ENCODE peak calls at places on chromosomes 7 and 10, in four cellular contexts. One of them, this sample, is unnamed. For H3K36me3 and H3K9me3, the result is how much of the 10 kb centered on the place peaks cover.

GRCh38 chr7:127885843-127886242 is 145.4 kb downstream of the LRRC4 start:
- DNase-seq in IMR-90: peak
- DNase-seq in CD8-positive, alpha-beta T cell: no peak
- DNase-seq in OCI-LY7: no peak
- DNase-seq in this sample: no peak

GRCh38 chr10:32985781-32986350 is 27.8 kb upstream of the ITGB1 start:
- DNase-seq in CD8-positive, alpha-beta T cell: no peak
- DNase-seq in IMR-90: peak
- DNase-seq in OCI-LY7: peak
- DNase-seq in this sample: no peak

GRCh38 chr7:150966002-150966401 is 12.1 kb downstream of the KCNH2 start:
- DNase-seq in IMR-90: no peak
- DNase-seq in OCI-LY7: peak
- DNase-seq in CD8-positive, alpha-beta T cell: no peak
- DNase-seq in this sample: no peak

GRCh38 chr10:99530108-99531025 is 2.4 kb upstream of the NKX2-3 start:
- DNase-seq in CD8-positive, alpha-beta T cell: no peak
- DNase-seq in IMR-90: no peak
- DNase-seq in OCI-LY7: no peak
- DNase-seq in this sample: no peak

GRCh38 chr10:70441161-70441876 is at the start of gene NODAL:
- DNase-seq in CD8-positive, alpha-beta T cell: no peak
- DNase-seq in OCI-LY7: no peak
- DNase-seq in IMR-90: no peak
- DNase-seq in this sample: no peak

GRCh38 chr7:138865843-138866242 is 67.8 kb upstream of the ATP6V0A4 start:
- DNase-seq in OCI-LY7: peak
- DNase-seq in IMR-90: no peak
- DNase-seq in CD8-positive, alpha-beta T cell: peak
- DNase-seq in this sample: no peak

GRCh38 chr7:16732828-16733227 is 20.7 kb upstream of the TSPAN13 start:
- DNase-seq in OCI-LY7: no peak
- DNase-seq in IMR-90: no peak
- DNase-seq in CD8-positive, alpha-beta T cell: no peak
- DNase-seq in this sample: no peak

GRCh38 chr10:23331567-23332290 is 12.9 kb downstream of the C10orf67 start:
- DNase-seq in IMR-90: peak
- DNase-seq in CD8-positive, alpha-beta T cell: no peak
- DNase-seq in OCI-LY7: no peak
- DNase-seq in this sample: no peak

GRCh38 chr7:134421998-134422397 is 36.9 kb downstream of the AKR1B1 start:
- DNase-seq in OCI-LY7: no peak
- DNase-seq in CD8-positive, alpha-beta T cell: no peak
- DNase-seq in IMR-90: no peak
- DNase-seq in this sample: no peak

GRCh38 chr7:105345003-105345402 is 43.7 kb downstream of the SRPK2 start:
- DNase-seq in CD8-positive, alpha-beta T cell: no peak
- DNase-seq in IMR-90: no peak
- DNase-seq in OCI-LY7: no peak
- DNase-seq in this sample: no peak

GRCh38 chr10:78357027-78357672 is 323.5 kb downstream of the RPS24 start:
- DNase-seq in IMR-90: no peak
- DNase-seq in CD8-positive, alpha-beta T cell: no peak
- DNase-seq in OCI-LY7: no peak
- DNase-seq in this sample: no peak

GRCh38 chr10:49634053-49634660 is 20.3 kb downstream of the CHAT start:
- DNase-seq in OCI-LY7: no peak
- DNase-seq in CD8-positive, alpha-beta T cell: no peak
- DNase-seq in IMR-90: no peak
- DNase-seq in this sample: no peak

GRCh38 chr10:115092555-115093285 is 445 bp upstream of the ATRNL1 start:
- DNase-seq in IMR-90: peak
- DNase-seq in OCI-LY7: no peak
- DNase-seq in CD8-positive, alpha-beta T cell: no peak
- DNase-seq in this sample: no peak

GRCh38 chr10:63383141-63383540 is 82.6 kb downstream of the JMJD1C start:
- DNase-seq in CD8-positive, alpha-beta T cell: no peak
- DNase-seq in IMR-90: peak
- DNase-seq in OCI-LY7: no peak
- DNase-seq in this sample: no peak

GRCh38 chr10:52424343-52424742 is 110.3 kb downstream of the DKK1 start:
- DNase-seq in IMR-90: peak
- DNase-seq in OCI-LY7: no peak
- DNase-seq in CD8-positive, alpha-beta T cell: no peak
- DNase-seq in this sample: no peak

GRCh38 chr10:44517635-44518034 is 132.7 kb upstream of the CXCL12 start:
- DNase-seq in CD8-positive, alpha-beta T cell: no peak
- DNase-seq in IMR-90: no peak
- DNase-seq in OCI-LY7: peak
- DNase-seq in this sample: no peak

GRCh38 chr7:108515013-108515412 is 10.9 kb downstream of the PNPLA8 start:
- DNase-seq in CD8-positive, alpha-beta T cell: no peak
- DNase-seq in OCI-LY7: no peak
- DNase-seq in IMR-90: no peak
- DNase-seq in this sample: no peak

GRCh38 chr10:89301721-89302445 is at the start of gene IFIT2:
- DNase-seq in CD8-positive, alpha-beta T cell: peak
- DNase-seq in OCI-LY7: peak
- DNase-seq in IMR-90: peak
- DNase-seq in this sample: no peak

GRCh38 chr10:84665883-84666463 is 337.6 kb downstream of the CCSER2 start:
- DNase-seq in IMR-90: no peak
- DNase-seq in CD8-positive, alpha-beta T cell: no peak
- DNase-seq in OCI-LY7: peak
- DNase-seq in this sample: no peak

GRCh38 chr7:31444196-31444595 is 69.7 kb upstream of the ITPRID1 start:
- DNase-seq in OCI-LY7: no peak
- DNase-seq in IMR-90: no peak
- DNase-seq in CD8-positive, alpha-beta T cell: no peak
- DNase-seq in this sample: no peak

GRCh38 chr7:132379292-132379691 is 197.0 kb downstream of the PLXNA4 start:
- DNase-seq in OCI-LY7: no peak
- DNase-seq in CD8-positive, alpha-beta T cell: no peak
- DNase-seq in IMR-90: no peak
- DNase-seq in this sample: no peak

GRCh38 chr10:121002586-121003205 is 151.5 kb downstream of the WDR11 start:
- DNase-seq in IMR-90: no peak
- DNase-seq in OCI-LY7: no peak
- DNase-seq in CD8-positive, alpha-beta T cell: no peak
- DNase-seq in this sample: no peak

GRCh38 chr7:117480978-117481377 is 1.2 kb downstream of the CFTR start:
- DNase-seq in IMR-90: no peak
- DNase-seq in CD8-positive, alpha-beta T cell: no peak
- DNase-seq in OCI-LY7: no peak
- DNase-seq in this sample: no peak

GRCh38 chr7:4692055-4692454 is 10.0 kb downstream of the FOXK1 start:
- DNase-seq in OCI-LY7: no peak
- DNase-seq in IMR-90: no peak
- DNase-seq in CD8-positive, alpha-beta T cell: no peak
- DNase-seq in this sample: no peak

GRCh38 chr10:52729259-52730104 is 43.1 kb downstream of the MBL2 start:
- DNase-seq in IMR-90: peak
- DNase-seq in OCI-LY7: peak
- DNase-seq in CD8-positive, alpha-beta T cell: no peak
- DNase-seq in this sample: no peak

GRCh38 chr10:97889461-97890265 is 40.0 kb downstream of the GOLGA7B start:
- DNase-seq in CD8-positive, alpha-beta T cell: no peak
- DNase-seq in OCI-LY7: no peak
- DNase-seq in IMR-90: peak
- DNase-seq in this sample: no peak

GRCh38 chr10:27506280-27506679 is 2.2 kb downstream of the RAB18 start:
- DNase-seq in CD8-positive, alpha-beta T cell: no peak
- DNase-seq in OCI-LY7: no peak
- DNase-seq in IMR-90: peak
- DNase-seq in this sample: no peak

DNA sequence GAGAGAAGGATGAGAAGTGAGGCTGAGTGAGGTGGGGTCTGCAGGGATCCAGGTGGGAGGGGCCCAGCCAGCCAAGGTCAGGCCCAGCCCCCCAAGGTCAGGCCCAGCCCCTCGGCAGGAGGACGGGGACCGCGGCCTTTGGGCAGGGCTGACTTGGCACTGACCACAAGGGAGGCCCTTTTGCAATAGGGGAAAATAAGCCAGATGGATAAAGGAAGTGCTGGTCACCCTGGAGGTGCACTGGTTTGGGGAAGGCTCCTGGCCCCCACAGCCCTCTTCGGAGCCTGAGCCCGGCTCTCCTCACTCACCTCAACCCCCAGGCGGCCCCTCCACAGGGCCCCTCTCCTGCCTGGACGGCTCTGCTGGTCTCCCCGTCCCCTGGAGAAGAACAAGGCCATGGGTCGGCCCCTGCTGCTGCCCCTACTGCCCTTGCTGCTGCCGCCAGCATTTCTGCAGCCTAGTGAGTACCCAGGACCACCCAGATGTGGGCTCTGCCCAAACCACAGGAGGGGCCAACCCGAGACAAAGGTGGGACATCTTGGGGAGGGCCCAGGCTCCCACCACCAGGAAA is at the start of gene PILRA:
- DNase-seq in OCI-LY7: no peak
- DNase-seq in CD8-positive, alpha-beta T cell: no peak
- DNase-seq in IMR-90: no peak
- DNase-seq in this sample: no peak
- H3K27ac ChIP-seq in OCI-LY7: peak
- H3K27ac ChIP-seq in CD8-positive, alpha-beta T cell: peak
- H3K27ac ChIP-seq in IMR-90: no peak
- H3K27ac ChIP-seq in this sample: no peak

GRCh38 chr10:35532141-35532540 is 73.0 kb upstream of the GJD4 start:
- DNase-seq in IMR-90: no peak
- DNase-seq in OCI-LY7: no peak
- DNase-seq in CD8-positive, alpha-beta T cell: no peak
- DNase-seq in this sample: no peak
- H3K36me3 ChIP-seq in IMR-90: under half
- H3K36me3 ChIP-seq in OCI-LY7: half or more
- H3K36me3 ChIP-seq in CD8-positive, alpha-beta T cell: under half
- H3K36me3 ChIP-seq in this sample: under half

GRCh38 chr7:22845221-22845844 is 22.7 kb upstream of the TOMM7 start:
- DNase-seq in OCI-LY7: no peak
- DNase-seq in IMR-90: no peak
- DNase-seq in CD8-positive, alpha-beta T cell: no peak
- DNase-seq in this sample: no peak
- H3K9me3 ChIP-seq in OCI-LY7: under half
- H3K9me3 ChIP-seq in IMR-90: under half
- H3K9me3 ChIP-seq in CD8-positive, alpha-beta T cell: under half
- H3K9me3 ChIP-seq in this sample: under half

DNA sequence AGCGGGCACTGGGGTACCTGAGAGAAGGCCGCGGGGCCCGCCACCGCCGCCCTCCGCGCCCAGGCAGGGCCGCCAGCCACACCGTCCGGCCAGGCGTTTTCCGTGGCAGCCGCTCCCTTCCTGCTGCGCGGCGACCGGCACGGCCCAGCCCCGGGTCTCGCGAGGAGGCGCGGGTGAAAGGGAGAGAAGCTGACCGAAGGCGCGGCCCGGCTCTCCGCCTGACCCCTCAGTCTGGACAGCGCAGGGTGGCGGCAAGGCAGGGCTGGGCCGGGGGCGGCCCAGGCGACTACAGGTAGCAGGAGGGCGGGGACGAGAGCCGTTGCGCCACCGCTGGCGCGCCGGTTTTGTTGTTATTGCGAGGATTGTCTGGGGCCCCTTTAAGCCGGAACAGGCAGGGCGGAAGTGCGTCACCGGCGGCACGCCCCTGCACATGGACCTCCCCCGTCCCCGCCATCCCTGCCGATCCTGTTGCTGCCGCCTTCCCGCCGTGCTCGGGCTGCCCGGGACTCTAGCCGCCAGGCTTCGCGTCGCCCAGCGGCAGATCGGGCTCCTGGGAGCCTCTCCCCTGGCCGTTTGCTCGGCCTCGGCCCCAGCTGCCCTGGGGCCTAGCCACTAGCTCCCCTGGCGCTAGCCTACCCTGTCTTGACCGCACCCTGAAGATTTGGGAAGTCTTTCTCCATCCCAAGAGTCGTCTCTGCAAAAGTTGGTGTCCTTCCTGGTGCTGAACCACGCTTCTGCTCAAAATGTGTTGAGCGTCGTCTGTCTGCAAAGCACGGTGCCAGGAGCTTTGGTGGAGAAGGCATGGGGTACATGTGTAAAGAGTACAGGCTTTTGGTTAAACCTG is at the start of gene HERPUD2:
- DNase-seq in CD8-positive, alpha-beta T cell: peak
- DNase-seq in OCI-LY7: peak
- DNase-seq in IMR-90: peak
- DNase-seq in this sample: peak
- H3K27ac ChIP-seq in CD8-positive, alpha-beta T cell: peak
- H3K27ac ChIP-seq in OCI-LY7: peak
- H3K27ac ChIP-seq in IMR-90: peak
- H3K27ac ChIP-seq in this sample: peak

GRCh38 chr10:3778708-3779108 is 6.3 kb downstream of the KLF6 start:
- DNase-seq in OCI-LY7: no peak
- DNase-seq in CD8-positive, alpha-beta T cell: no peak
- DNase-seq in IMR-90: peak
- DNase-seq in this sample: no peak
- H3K36me3 ChIP-seq in OCI-LY7: half or more
- H3K36me3 ChIP-seq in CD8-positive, alpha-beta T cell: under half
- H3K36me3 ChIP-seq in IMR-90: half or more
- H3K36me3 ChIP-seq in this sample: under half

GRCh38 chr10:128318366-128318765 is 192.1 kb upstream of the MKI67 start:
- DNase-seq in OCI-LY7: no peak
- DNase-seq in CD8-positive, alpha-beta T cell: no peak
- DNase-seq in IMR-90: no peak
- DNase-seq in this sample: no peak
- H3K9me3 ChIP-seq in OCI-LY7: under half
- H3K9me3 ChIP-seq in CD8-positive, alpha-beta T cell: under half
- H3K9me3 ChIP-seq in IMR-90: under half
- H3K9me3 ChIP-seq in this sample: under half

This sample was measured in esophagus squamous epithelium.